ENCODE peak calls at places on chromosomes 3 and 15, in six cellular contexts. Q, U, C, O, D and F are unnamed samples.

GRCh38 chr3:152021951-152022461 is 148.6 kb downstream of the SUCNR1 start:
- DNase-seq in U (no peak), C (no peak), Q (no peak), O (no peak), D (no peak), F (peak; percentile 58)

GRCh38 chr15:74610302-74610951 is 5.2 kb upstream of the CLK3 start:
- DNase-seq in O (no peak), Q (no peak), D (no peak), U (no peak), C (peak; percentile 82), F (no peak)

GRCh38 chr3:126267976-126268615 is 87.7 kb upstream of the ALDH1L1 start:
- DNase-seq in Q (no peak), O (no peak), C (no peak), U (peak; percentile 75), D (no peak), F (no peak)

GRCh38 chr3:62601238-62601856 is 228.0 kb upstream of the FEZF2 start:
- DNase-seq in O (no peak), U (no peak), D (no peak), C (peak; percentile 79), Q (no peak), F (peak; percentile 69)

GRCh38 chr3:101010316-101010715 is 17.1 kb upstream of the ABI3BP start:
- DNase-seq in O (no peak), D (no peak), Q (no peak), U (no peak), C (peak; percentile 54), F (peak; percentile 49)

GRCh38 chr3:59985643-59986200 is 935.9 kb upstream of the CFAP20DC start:
- DNase-seq in U (no peak), Q (no peak), C (no peak), O (no peak), D (no peak), F (no peak)

GRCh38 chr3:172289583-172289982 is 158.7 kb downstream of the GHSR start:
- DNase-seq in Q (no peak), O (no peak), U (no peak), C (no peak), D (no peak), F (no peak)

GRCh38 chr15:88646951-88647350 is 8.1 kb downstream of the ISG20 start:
- DNase-seq in Q (no peak), U (no peak), O (peak; percentile 22), D (no peak), C (no peak), F (no peak)

GRCh38 chr3:102664126-102664525 is 229.3 kb downstream of the ZPLD1 start:
- DNase-seq in D (no peak), U (no peak), Q (no peak), O (no peak), C (no peak), F (no peak)

GRCh38 chr3:152192936-152193672 is 75.6 kb upstream of the MBNL1 start:
- DNase-seq in C (no peak), Q (no peak), O (no peak), U (no peak), D (no peak), F (no peak)

GRCh38 chr3:184944221-184944620 is 132.3 kb downstream of the VPS8 start:
- DNase-seq in C (no peak), D (no peak), O (no peak), U (no peak), Q (no peak), F (no peak)

GRCh38 chr15:49556437-49556836 is 64.2 kb downstream of the FAM227B start:
- DNase-seq in O (no peak), U (no peak), Q (no peak), D (no peak), C (no peak), F (no peak)

GRCh38 chr3:186283096-186283495 is 78.9 kb downstream of the DGKG start:
- DNase-seq in D (no peak), O (no peak), U (no peak), Q (no peak), C (no peak), F (peak; percentile 38)

GRCh38 chr3:72816843-72817485 is 31.3 kb downstream of the SHQ1 start:
- DNase-seq in Q (no peak), O (no peak), C (no peak), D (no peak), U (no peak), F (no peak)

GRCh38 chr3:178671261-178672191 is 135.3 kb downstream of the KCNMB2 start:
- DNase-seq in D (no peak), Q (no peak), U (no peak), O (no peak), C (peak; percentile 15), F (peak; percentile 51)

GRCh38 chr15:74159773-74160172 is 13.7 kb upstream of the ISLR start:
- DNase-seq in U (no peak), D (no peak), O (no peak), C (no peak), Q (no peak), F (no peak)

GRCh38 chr15:22735781-22736180 is 50.7 kb upstream of the NIPA1 start:
- DNase-seq in U (no peak), D (no peak), Q (no peak), O (no peak), C (no peak), F (peak; percentile 63)

GRCh38 chr3:97359958-97360357 is 404.6 kb upstream of the ARL6 start:
- DNase-seq in U (no peak), Q (no peak), C (no peak), O (no peak), D (no peak), F (no peak)

GRCh38 chr15:69780981-69781380 is 316.7 kb downstream of the TLE3 start:
- DNase-seq in O (no peak), Q (no peak), C (no peak), U (no peak), D (no peak), F (no peak)

GRCh38 chr3:125043599-125044151 is 12.1 kb downstream of the HEG1 start:
- DNase-seq in O (peak; percentile 33), Q (no peak), U (no peak), D (no peak), C (no peak), F (no peak)

GRCh38 chr3:125147491-125147820 is 65.1 kb downstream of the SLC12A8 start:
- DNase-seq in O (no peak), Q (no peak), C (no peak), D (no peak), U (no peak), F (no peak)

GRCh38 chr3:111392911-111393351 is 149.1 kb upstream of the CD96 start:
- DNase-seq in Q (peak; percentile 19), O (no peak), C (no peak), U (no peak), D (no peak), F (peak; percentile 10)

GRCh38 chr3:25156526-25157075 is 271.5 kb upstream of the RARB start:
- DNase-seq in C (peak; percentile 67), U (no peak), D (no peak), O (no peak), Q (no peak), F (peak; percentile 89)

GRCh38 chr15:52050416-52050815 is 31.4 kb downstream of the MAPK6 start:
- DNase-seq in O (no peak), D (no peak), Q (no peak), U (no peak), C (peak; percentile 18), F (peak; percentile 47)

GRCh38 chr3:56369914-56370313 is 98.4 kb downstream of the ERC2 start:
- DNase-seq in C (no peak), D (no peak), Q (no peak), U (no peak), O (no peak), F (no peak)

GRCh38 chr3:43031490-43032216 is 52.5 kb downstream of the GASK1A start:
- DNase-seq in O (no peak), Q (no peak), D (no peak), C (no peak), U (no peak), F (no peak)

GRCh38 chr15:65599677-65600076 is 11.3 kb downstream of the INTS14 start:
- DNase-seq in U (no peak), D (no peak), Q (no peak), O (no peak), C (no peak), F (no peak)

DNA sequence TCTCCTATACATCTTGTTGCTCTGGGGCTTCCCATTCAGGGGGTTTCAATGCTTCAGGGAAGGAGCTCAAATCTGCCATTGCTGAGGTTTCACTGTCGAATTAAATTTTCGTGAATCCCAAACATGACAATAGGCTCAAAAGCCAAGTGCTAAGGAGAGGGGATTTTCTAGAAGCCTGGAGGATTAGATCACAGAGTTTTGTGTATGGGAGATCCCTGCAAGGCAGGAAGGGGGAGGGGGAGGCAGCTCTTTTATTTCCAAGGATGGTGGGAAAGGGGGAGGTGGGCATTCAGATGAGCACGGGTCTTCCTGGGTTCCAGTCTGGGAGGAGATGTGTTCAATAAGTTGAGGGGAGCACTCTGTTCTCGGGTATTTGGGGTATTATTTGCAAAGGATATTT is 69.9 kb upstream of the DLG1 start:
- DNase-seq in D (no peak), U (no peak), Q (no peak), O (no peak), C (no peak), F (peak; percentile 52)
- TF ChIP-seq CTCF in D (no peak), U (no peak), Q (no peak), O (no peak), C (no peak), F (no peak)

GRCh38 chr3:170869645-170870593 is at the start of gene RPL22L1:
- DNase-seq in D (peak; percentile 88), C (peak; percentile 90), U (peak; percentile 98), Q (peak; percentile 87), O (peak; percentile 95), F (peak; percentile 90)
- TF ChIP-seq CTCF in D (no peak), C (no peak), U (no peak), Q (no peak), O (no peak), F (no peak)

DNA sequence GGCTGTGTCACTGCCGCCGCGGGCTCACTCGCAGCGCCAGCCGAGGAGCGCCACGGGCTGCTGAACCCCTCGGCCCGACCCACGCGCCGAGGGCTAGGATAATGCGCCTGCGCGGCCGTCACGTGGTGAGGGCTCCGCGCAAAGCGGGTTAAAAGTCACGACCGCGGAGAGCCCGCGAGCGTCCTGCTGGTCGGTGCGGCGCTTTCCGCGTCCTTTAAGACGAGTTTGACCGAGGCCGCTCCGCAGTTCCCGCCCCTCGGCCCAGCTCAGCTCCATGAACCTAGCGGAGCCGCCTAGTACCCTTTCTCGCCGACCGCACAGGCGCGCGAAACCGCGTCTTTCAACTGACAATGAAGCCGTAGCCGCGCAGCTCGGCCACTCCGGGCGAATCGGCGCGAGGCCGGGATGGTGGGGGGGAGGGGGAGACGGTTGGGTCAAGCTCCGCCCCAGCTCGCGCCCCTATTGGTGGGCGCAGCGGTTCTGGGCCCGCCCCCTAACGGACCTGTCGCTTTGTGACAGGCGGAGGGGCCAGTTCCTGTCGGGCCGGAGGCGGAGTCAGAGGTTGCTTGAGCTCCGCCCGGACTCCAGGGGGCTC is 636 bp upstream of the STT3B start:
- DNase-seq in D (peak; percentile 99), C (peak; percentile 99), Q (peak; percentile 98), O (peak; percentile 100), U (peak; percentile 99), F (peak; percentile 95)
- TF ChIP-seq CTCF in D (no peak), C (no peak), Q (no peak), O (peak; percentile 5), U (no peak), F (no peak)

GRCh38 chr3:159783780-159784747 is 204.6 kb upstream of the IL12A start:
- DNase-seq in Q (no peak), U (no peak), D (no peak), O (no peak), C (no peak), F (peak; percentile 72)
- TF ChIP-seq CTCF in Q (no peak), U (no peak), D (no peak), O (no peak), C (no peak), F (no peak)